ENCODE peak calls at places on chromosomes 16 and 17, in ten cellular contexts. Q, O, J, A, T, N, H, B, G and W are unnamed samples.

GRCh38 chr17:527247-527646 is 174.6 kb upstream of the RPH3AL start:
- DNase-seq in Q (no peak), N (no peak), J (no peak), O (no peak), B (no peak), T (no peak), A (no peak), G (no peak), H (no peak), W (no peak)

GRCh38 chr16:83268164-83268563 is 539.6 kb upstream of the HSBP1 start:
- DNase-seq in Q (no peak), B (no peak), O (no peak), G (no peak), N (no peak), A (no peak), J (no peak), H (no peak), T (no peak), W (no peak)

GRCh38 chr17:37708008-37708615 is 36.7 kb downstream of the HNF1B start:
- DNase-seq in A (no peak), Q (no peak), B (no peak), J (no peak), N (no peak), G (no peak), O (no peak), T (no peak), H (no peak), W (no peak)

GRCh38 chr16:963913-964695 is 6.7 kb downstream of the LMF1 start:
- DNase-seq in A (no peak), H (no peak), O (no peak), J (peak), N (no peak), Q (no peak), B (no peak), G (no peak), T (no peak), W (no peak)

GRCh38 chr16:19690196-19690595 is 27.8 kb downstream of the KNOP1 start:
- DNase-seq in N (no peak), Q (no peak), O (no peak), H (no peak), T (no peak), J (no peak), G (no peak), B (no peak), A (no peak), W (no peak)

GRCh38 chr16:48592839-48593429 is 17.0 kb downstream of the N4BP1 start:
- DNase-seq in A (no peak), J (peak), G (no peak), O (no peak), B (no peak), T (no peak), N (no peak), Q (no peak), H (no peak), W (no peak)

GRCh38 chr17:3474212-3474611 is 1.6 kb upstream of the ASPA start:
- DNase-seq in H (no peak), J (no peak), G (no peak), N (no peak), A (no peak), T (no peak), Q (peak), B (no peak), O (no peak), W (no peak)

GRCh38 chr17:31225831-31226230 is 71.2 kb downstream of the OMG start:
- DNase-seq in N (no peak), J (peak), B (no peak), H (no peak), A (no peak), G (no peak), O (no peak), Q (no peak), T (no peak), W (no peak)

GRCh38 chr17:29177871-29178749 is 2.1 kb downstream of the MYO18A start:
- DNase-seq in A (no peak), N (no peak), J (no peak), G (no peak), H (no peak), B (no peak), O (no peak), Q (peak), T (peak), W (no peak)

GRCh38 chr16:87713469-87714229 is 52.1 kb downstream of the KLHDC4 start:
- DNase-seq in N (peak), B (no peak), J (no peak), A (peak), Q (no peak), G (peak), T (no peak), H (no peak), O (no peak), W (no peak)

GRCh38 chr16:67884-68789 is 4.3 kb downstream of the RHBDF1 start:
- DNase-seq in T (no peak), J (no peak), G (no peak), Q (no peak), H (no peak), A (no peak), O (no peak), N (no peak), B (no peak), W (no peak)

GRCh38 chr17:6355196-6355595 is 79.7 kb downstream of the AIPL1 start:
- DNase-seq in H (no peak), O (no peak), T (peak), B (no peak), Q (no peak), G (no peak), J (no peak), A (no peak), N (no peak), W (no peak)